ENCODE peak calls at places on chromosomes 4 and X, in six cellular contexts. X is tibial nerve, Z is stomach, K is upper lobe of left lung, F is transverse colon, M is ovary. Y is an unnamed sample.

GRCh38 chr4:57403591-57403990 is 293.4 kb upstream of the IGFBP7 start:
- DNase-seq in M (no peak), K (no peak), F (no peak), X (no peak), Z (no peak), Y (no peak)

GRCh38 chr4:5874811-5875465 is 17.9 kb downstream of the CRMP1 start:
- DNase-seq in M (no peak), X (no peak), F (no peak), Z (no peak), K (no peak), Y (no peak)

GRCh38 chr4:165384608-165385007 is 5.8 kb downstream of the CPE start:
- DNase-seq in X (no peak), Z (no peak), M (no peak), K (no peak), F (no peak), Y (no peak)

GRCh38 chrX:68832101-68832416 is 3.2 kb downstream of the EFNB1 start:
- DNase-seq in X (no peak), K (peak; percentile 34), F (peak; percentile 60), M (peak; percentile 61), Z (peak; percentile 45), Y (no peak)

GRCh38 chrX:41137589-41137988 is 52.3 kb downstream of the USP9X start:
- DNase-seq in M (no peak), F (no peak), X (no peak), K (no peak), Z (no peak), Y (no peak)

GRCh38 chr4:99159699-99160098 is 15.6 kb upstream of the ADH4 start:
- DNase-seq in Z (no peak), F (no peak), K (no peak), M (no peak), X (no peak), Y (no peak)

GRCh38 chr4:148116264-148116663 is 325.9 kb downstream of the NR3C2 start:
- DNase-seq in X (peak; percentile 25), F (no peak), K (no peak), M (no peak), Z (no peak), Y (no peak)

GRCh38 chrX:9906919-9907318 is 60.2 kb upstream of the CLDN34 start:
- DNase-seq in M (no peak), Z (no peak), X (no peak), F (no peak), K (no peak), Y (no peak)

GRCh38 chr4:180134116-180134866 is 2108.9 kb upstream of the TENM3 start:
- DNase-seq in K (no peak), X (no peak), F (peak; percentile 23), Z (no peak), M (no peak), Y (no peak)

GRCh38 chrX:46436744-46437143 is 108.5 kb downstream of the ZNF674 start:
- DNase-seq in K (no peak), Z (no peak), F (no peak), M (no peak), X (no peak), Y (no peak)

GRCh38 chr4:177759714-177760113 is 317.5 kb upstream of the AGA start:
- DNase-seq in M (no peak), Z (no peak), F (no peak), K (no peak), X (no peak), Y (no peak)

GRCh38 chrX:24216827-24217226 is 67.3 kb downstream of the ZFX start:
- DNase-seq in F (no peak), X (no peak), Z (no peak), M (no peak), K (no peak), Y (no peak)

GRCh38 chrX:76148753-76149152 is 24.1 kb upstream of the PBDC1 start:
- DNase-seq in Z (no peak), X (peak; percentile 17), K (peak; percentile 36), M (peak; percentile 53), F (peak; percentile 50), Y (peak; percentile 73)

GRCh38 chr4:68489338-68489737 is 42.1 kb downstream of the TMPRSS11E start:
- DNase-seq in F (no peak), K (no peak), Z (no peak), M (no peak), X (no peak), Y (no peak)

GRCh38 chr4:126513596-126513995 is 1119.2 kb upstream of the INTU start:
- DNase-seq in F (no peak), Z (no peak), M (no peak), K (no peak), X (no peak), Y (no peak)

GRCh38 chr4:150679767-150680088 is 97.8 kb downstream of the MAB21L2 start:
- DNase-seq in K (no peak), F (no peak), M (no peak), X (no peak), Z (no peak), Y (no peak)

GRCh38 chr4:77804471-77804870 is 14.7 kb downstream of the CNOT6L start:
- DNase-seq in Z (no peak), F (no peak), K (no peak), X (no peak), M (no peak), Y (no peak)

GRCh38 chr4:109177411-109177810 is 125.0 kb downstream of the COL25A1 start:
- DNase-seq in M (no peak), X (no peak), K (no peak), F (no peak), Z (no peak), Y (no peak)

GRCh38 chr4:107619065-107619464 is 101.0 kb downstream of the PAPSS1 start:
- DNase-seq in Z (no peak), K (no peak), M (no peak), F (no peak), X (peak; percentile 38), Y (no peak)

GRCh38 chr4:36285784-36286480 is 4.5 kb downstream of the DTHD1 start:
- DNase-seq in K (no peak), X (no peak), Z (no peak), M (no peak), F (peak; percentile 9), Y (no peak)
- TF ChIP-seq EP300 in K (no peak), X (no peak), Z (no peak), M (no peak), F (no peak), Y (no peak)

DNA sequence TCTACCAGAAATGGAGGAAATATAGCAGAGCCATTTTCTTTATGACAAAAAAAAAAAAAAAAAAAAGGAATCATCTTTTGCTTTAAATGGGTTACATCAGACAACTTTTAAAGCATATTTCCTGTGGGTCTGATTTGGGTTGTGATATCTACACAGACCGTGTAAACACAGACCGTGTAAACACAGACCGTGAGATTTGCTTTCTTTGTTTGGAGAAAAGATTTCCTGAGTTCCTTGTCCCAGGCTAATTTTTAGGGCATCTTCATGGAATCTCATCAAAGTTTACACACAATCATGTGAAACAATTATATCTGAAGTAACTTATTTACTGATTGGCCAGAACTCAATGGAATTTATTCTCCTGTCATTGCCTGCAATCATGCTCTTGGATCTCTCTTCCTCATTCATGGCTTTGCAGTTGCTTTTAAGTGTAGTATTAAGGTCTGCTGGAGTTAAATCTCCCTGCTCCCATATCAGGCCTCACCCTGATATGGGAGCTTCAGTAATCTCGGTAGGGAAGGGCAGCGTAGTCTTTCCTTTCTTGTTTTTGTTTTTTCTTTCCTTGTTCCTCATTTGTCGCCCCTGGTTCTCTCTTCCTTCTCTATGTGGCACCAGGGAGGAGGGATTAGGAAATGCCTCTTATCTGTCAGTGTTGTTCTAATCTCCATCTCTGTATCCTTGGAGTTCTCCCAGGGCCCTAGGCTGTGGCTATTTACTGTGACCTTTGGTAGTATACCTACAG is 248.6 kb upstream of the JADE1 start:
- DNase-seq in Z (no peak), X (no peak), M (no peak), K (no peak), F (no peak), Y (no peak)
- H3K27ac ChIP-seq in Z (peak overlapping the region; percentile 46), X (no peak overlapping the region), M (no peak overlapping the region), K (peak overlapping the region; percentile 70), F (peak overlapping the region; percentile 38), Y (no peak overlapping the region)

GRCh38 chr4:25161599-25161960 is 1.3 kb upstream of the SEPSECS start:
- DNase-seq in K (peak; percentile 23), M (no peak), X (no peak), F (no peak), Z (no peak), Y (no peak)

GRCh38 chr4:25165916-25166315 is 5.7 kb upstream of the SEPSECS start:
- DNase-seq in X (no peak), Z (no peak), F (no peak), M (no peak), K (no peak), Y (no peak)

GRCh38 chr4:25160714-25161598 is 707 bp upstream of the SEPSECS start:
- DNase-seq in X (peak; percentile 15), M (no peak), Z (no peak), K (no peak), F (no peak), Y (no peak)

GRCh38 chr4:25162566-25162965 is 2.3 kb upstream of the SEPSECS start:
- DNase-seq in K (no peak), X (no peak), F (no peak), M (no peak), Z (no peak), Y (no peak)

GRCh38 chr4:25163216-25163615 is 3.0 kb upstream of the SEPSECS start:
- DNase-seq in X (no peak), K (no peak), Z (no peak), F (no peak), M (no peak), Y (no peak)
- TF ChIP-seq POLR2A in X (no peak), K (no peak), Z (no peak), F (no peak), M (no peak), Y (no peak)

GRCh38 chr4:37685726-37686372 is 327 bp downstream of the RELL1 start:
- DNase-seq in K (peak; percentile 55), X (peak; percentile 22), M (no peak), F (peak; percentile 60), Z (peak; percentile 58), Y (peak; percentile 84)
- TF ChIP-seq EP300 in K (no peak), X (no peak), M (no peak), F (no peak), Z (no peak), Y (no peak)

GRCh38 chrX:40107291-40108083 is 9.7 kb upstream of the BCOR start:
- DNase-seq in F (peak; percentile 72), K (peak; percentile 79), Z (peak; percentile 71), X (no peak), M (peak; percentile 58), Y (no peak)
- H3K27ac ChIP-seq in F (peak overlapping the region; percentile 96), K (peak overlapping the region; percentile 83), Z (peak overlapping the region; percentile 93), X (peak overlapping the region; percentile 83), M (peak overlapping the region; percentile 96), Y (peak overlapping the region; percentile 96)

DNA sequence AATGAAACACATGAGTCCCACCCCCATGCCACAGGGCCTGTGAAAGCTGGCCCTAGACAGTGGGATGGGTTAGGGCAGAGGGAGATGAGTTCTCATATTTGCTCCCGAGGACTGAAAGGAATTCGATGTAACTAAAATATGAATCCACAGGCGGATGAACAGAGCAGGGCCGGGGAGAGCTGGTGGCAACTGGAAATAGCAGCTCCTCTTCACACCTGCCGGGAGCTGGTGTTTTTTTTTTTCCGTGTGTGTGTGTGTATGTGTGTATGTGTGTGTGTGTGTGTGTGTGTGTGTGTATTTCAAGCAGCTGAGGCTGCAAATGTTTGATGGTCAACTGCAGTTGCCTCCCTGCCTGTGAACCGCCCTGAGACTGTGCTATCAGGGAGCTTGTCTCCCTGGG is 115.1 kb upstream of the PSAPL1 start:
- DNase-seq in Z (no peak), M (no peak), F (no peak), X (no peak), K (no peak), Y (no peak)
- TF ChIP-seq POLR2A in Z (no peak), M (no peak), F (no peak), X (no peak), K (no peak), Y (no peak)

GRCh38 chr4:161555689-161556660 is 607.8 kb downstream of the FSTL5 start:
- DNase-seq in K (no peak), M (no peak), F (no peak), Z (no peak), X (no peak), Y (no peak)
- TF ChIP-seq EP300 in K (no peak), M (no peak), F (no peak), Z (no peak), X (no peak), Y (no peak)

Y was measured in suprapubic skin.